ENCODE peak calls at places on chromosomes 16 and 17, in ten cellular contexts. R is ACHN; E is stimulated activated CD8-positive, alpha-beta memory T cell treated with anti-CD3 and anti-CD28 coated beads, Interleukin-4, amount 100 ng/mL, for 1 hour; X is NCI-H2081; I is ovary; Z is C1 segment of cervical spinal cord; O is tibial nerve; P is GM04504; F is nephron progenitor cell; H is hippocampal formation. T is an unnamed sample.

GRCh38 chr17:1989135-1989534 is 36.0 kb downstream of the RTN4RL1 start:
- DNase-seq in Z (no peak), X (no peak), E (no peak), R (peak; percentile 24), P (peak; percentile 93), O (peak; percentile 18), F (no peak), I (no peak), H (no peak), T (peak; percentile 40)

GRCh38 chr16:19348578-19349315 is 63.2 kb downstream of the CLEC19A start:
- DNase-seq in H (no peak), P (no peak), I (no peak), F (peak; percentile 52), Z (no peak), R (no peak), E (no peak), X (no peak), O (no peak), T (no peak)

GRCh38 chr16:89695875-89696597 is 5.5 kb downstream of the SPATA2L start:
- DNase-seq in F (peak; percentile 16), P (no peak), X (no peak), O (no peak), R (no peak), I (peak; percentile 42), H (no peak), E (no peak), Z (no peak), T (no peak)

GRCh38 chr16:9135797-9136196 is 44.4 kb downstream of the HAPSTR1 start:
- DNase-seq in X (no peak), E (no peak), Z (no peak), H (no peak), R (peak; percentile 32), P (no peak), O (no peak), F (no peak), I (no peak), T (peak; percentile 27)

GRCh38 chr17:8226536-8227237 is 16.3 kb upstream of the AURKB start:
- DNase-seq in Z (peak; percentile 66), P (peak; percentile 87), H (peak; percentile 76), X (no peak), O (peak; percentile 87), F (peak; percentile 80), I (peak; percentile 77), E (no peak), R (peak; percentile 94), T (peak; percentile 64)

GRCh38 chr16:75244225-75244792 is 7.1 kb downstream of the BCAR1 start:
- DNase-seq in E (no peak), R (peak; percentile 62), H (no peak), I (peak; percentile 68), Z (peak; percentile 56), F (no peak), P (peak; percentile 78), O (peak; percentile 47), X (no peak), T (no peak)

GRCh38 chr17:46198233-46198632 is 5.0 kb upstream of the KANSL1 start:
- DNase-seq in F (no peak), X (no peak), R (no peak), P (no peak), Z (no peak), O (no peak), I (no peak), E (no peak), H (no peak), T (no peak)

GRCh38 chr17:33385133-33385532 is 92.0 kb upstream of the ASIC2 start:
- DNase-seq in X (no peak), Z (no peak), P (no peak), O (no peak), E (no peak), R (no peak), H (no peak), I (no peak), F (peak; percentile 35), T (no peak)

GRCh38 chr16:12010388-12011251 is 34.1 kb downstream of the SNX29 start:
- DNase-seq in O (peak; percentile 36), H (no peak), R (no peak), F (no peak), E (no peak), Z (no peak), I (no peak), P (no peak), X (no peak), T (no peak)

GRCh38 chr17:73526851-73527250 is 117.4 kb downstream of the SDK2 start:
- DNase-seq in P (no peak), I (no peak), E (no peak), H (no peak), X (no peak), O (no peak), F (no peak), R (no peak), Z (no peak), T (no peak)

GRCh38 chr17:32350662-32351418 is 883 bp downstream of the ZNF207 start:
- DNase-seq in R (peak; percentile 75), F (no peak), Z (no peak), H (peak; percentile 12), P (peak; percentile 39), X (peak; percentile 33), E (no peak), I (no peak), O (peak; percentile 40), T (no peak)

GRCh38 chr16:55179858-55180585 is 144.0 kb upstream of the IRX6 start:
- DNase-seq in O (no peak), E (no peak), F (no peak), X (no peak), I (no peak), H (no peak), R (no peak), Z (no peak), P (no peak), T (no peak)

GRCh38 chr16:53094013-53094630 is 39.3 kb downstream of the CHD9 start:
- DNase-seq in F (no peak), X (peak; percentile 82), H (no peak), Z (peak; percentile 49), I (peak; percentile 40), R (no peak), P (no peak), E (no peak), O (peak; percentile 22), T (peak; percentile 70)

GRCh38 chr17:77737442-77738265 is 220.8 kb upstream of the TNRC6C start:
- DNase-seq in F (no peak), R (no peak), H (no peak), O (no peak), Z (no peak), I (no peak), P (no peak), E (no peak), X (peak; percentile 37), T (no peak)

GRCh38 chr17:37483311-37484039 is 6.2 kb upstream of the DUSP14 start:
- DNase-seq in R (no peak), Z (no peak), X (no peak), I (no peak), P (peak; percentile 87), H (no peak), E (no peak), O (no peak), F (no peak), T (no peak)

GRCh38 chr17:17781591-17782424 is 55.0 kb downstream of the SREBF1 start:
- DNase-seq in E (no peak), I (peak; percentile 90), X (peak; percentile 85), Z (peak; percentile 73), O (peak; percentile 42), H (peak; percentile 77), P (no peak), F (peak; percentile 73), R (peak; percentile 72), T (peak; percentile 82)

GRCh38 chr16:78560997-78561396 is 461.5 kb downstream of the WWOX start:
- DNase-seq in P (no peak), R (no peak), X (no peak), H (no peak), I (no peak), O (no peak), F (no peak), E (no peak), Z (no peak), T (no peak)

GRCh38 chr17:39114744-39115534 is 36.5 kb downstream of the PLXDC1 start:
- DNase-seq in X (no peak), E (no peak), F (no peak), H (no peak), P (peak; percentile 50), Z (no peak), O (no peak), R (no peak), I (no peak), T (no peak)

GRCh38 chr17:40850287-40850972 is 16.6 kb downstream of the KRT12 start:
- DNase-seq in O (no peak), P (no peak), E (no peak), Z (no peak), R (no peak), X (no peak), H (no peak), F (no peak), I (no peak), T (no peak)

GRCh38 chr17:78176548-78177025 is 8.2 kb downstream of the SYNGR2 start:
- DNase-seq in H (peak; percentile 26), E (peak; percentile 50), R (peak; percentile 68), Z (peak; percentile 67), P (no peak), O (peak; percentile 68), X (no peak), F (peak; percentile 81), I (peak; percentile 68), T (peak; percentile 74)

GRCh38 chr16:56669005-56669839 is at the start of gene MT1H:
- DNase-seq in I (no peak), X (no peak), P (no peak), F (no peak), E (no peak), R (no peak), H (no peak), O (no peak), Z (no peak), T (no peak)

GRCh38 chr16:21982108-21982507 is 18.8 kb downstream of the PDZD9 start:
- DNase-seq in P (no peak), I (no peak), E (no peak), F (no peak), O (no peak), H (no peak), Z (no peak), R (no peak), X (no peak), T (no peak)

GRCh38 chr17:27657620-27658019 is 26.6 kb downstream of the LGALS9 start:
- DNase-seq in H (no peak), F (peak; percentile 52), R (peak; percentile 44), I (peak; percentile 1), P (no peak), E (no peak), Z (no peak), X (no peak), O (no peak), T (no peak)

GRCh38 chr17:48107137-48108055 is at the start of gene SNX11:
- DNase-seq in H (peak; percentile 84), R (peak; percentile 92), F (peak; percentile 91), E (peak; percentile 79), Z (peak; percentile 99), P (peak; percentile 56), X (peak; percentile 97), O (peak; percentile 82), I (peak; percentile 87), T (peak; percentile 90)

GRCh38 chr17:285751-286422 is 66.7 kb downstream of the RPH3AL start:
- DNase-seq in X (no peak), P (no peak), F (no peak), E (no peak), H (no peak), Z (no peak), O (no peak), I (peak; percentile 14), R (no peak), T (no peak)

GRCh38 chr17:28570716-28571254 is 539 bp downstream of the PIGS start:
- DNase-seq in O (no peak), E (no peak), Z (peak; percentile 58), R (peak; percentile 12), H (no peak), I (peak; percentile 43), P (no peak), F (peak; percentile 46), X (peak; percentile 63), T (no peak)

GRCh38 chr16:84374160-84374489 is 5.8 kb downstream of the ATP2C2 start:
- DNase-seq in R (no peak), P (no peak), E (no peak), F (no peak), Z (no peak), I (no peak), X (no peak), O (no peak), H (no peak), T (no peak)

GRCh38 chr16:75567911-75568310 is 1.7 kb downstream of the GABARAPL2 start:
- DNase-seq in F (no peak), Z (no peak), R (no peak), H (no peak), X (no peak), O (no peak), P (no peak), I (no peak), E (no peak), T (no peak)

T was measured in psoas muscle.